ENCODE peak calls at places on chromosome 18, in six cellular contexts. One of them, this sample, is unnamed.
A peak's percentile ranks its signal among the peaks of the same experiment; 100 is the strongest.

GRCh38 chr18:58776084-58776483 is 88.6 kb upstream of the ZNF532 start:
- DNase-seq in heart right ventricle: no peak
- DNase-seq in left ventricle myocardium inferior: no peak
- DNase-seq in OCI-LY7: no peak
- DNase-seq in uterus: no peak
- DNase-seq in astrocyte: no peak
- DNase-seq in this sample: no peak

GRCh38 chr18:12092398-12093229 is 1.0 kb upstream of the ANKRD62 start:
- DNase-seq in uterus: no peak
- DNase-seq in left ventricle myocardium inferior: no peak
- DNase-seq in astrocyte: no peak
- DNase-seq in heart right ventricle: peak; percentile 21
- DNase-seq in OCI-LY7: no peak
- DNase-seq in this sample: no peak

GRCh38 chr18:24913507-24914147 is 438.3 kb downstream of the ZNF521 start:
- DNase-seq in left ventricle myocardium inferior: no peak
- DNase-seq in uterus: no peak
- DNase-seq in OCI-LY7: no peak
- DNase-seq in astrocyte: no peak
- DNase-seq in heart right ventricle: peak; percentile 24
- DNase-seq in this sample: no peak

GRCh38 chr18:69400253-69400975 is at the start of gene DOK6:
- DNase-seq in OCI-LY7: no peak
- DNase-seq in astrocyte: peak; percentile 81
- DNase-seq in heart right ventricle: peak; percentile 67
- DNase-seq in uterus: peak; percentile 20
- DNase-seq in left ventricle myocardium inferior: peak; percentile 66
- DNase-seq in this sample: peak; percentile 19

GRCh38 chr18:73887801-73888200 is 259.8 kb downstream of the FBXO15 start:
- DNase-seq in uterus: no peak
- DNase-seq in heart right ventricle: no peak
- DNase-seq in OCI-LY7: no peak
- DNase-seq in left ventricle myocardium inferior: no peak
- DNase-seq in astrocyte: no peak
- DNase-seq in this sample: no peak

GRCh38 chr18:60064271-60064670 is 164.5 kb downstream of the PMAIP1 start:
- DNase-seq in heart right ventricle: no peak
- DNase-seq in OCI-LY7: no peak
- DNase-seq in left ventricle myocardium inferior: no peak
- DNase-seq in uterus: no peak
- DNase-seq in astrocyte: peak; percentile 15
- DNase-seq in this sample: peak; percentile 50

GRCh38 chr18:50715919-50716318 is 103.9 kb downstream of the MRO start:
- DNase-seq in heart right ventricle: no peak
- DNase-seq in uterus: no peak
- DNase-seq in left ventricle myocardium inferior: no peak
- DNase-seq in astrocyte: no peak
- DNase-seq in OCI-LY7: no peak
- DNase-seq in this sample: no peak

GRCh38 chr18:13800505-13801259 is 23.3 kb upstream of the MC5R start:
- DNase-seq in astrocyte: peak; percentile 25
- DNase-seq in left ventricle myocardium inferior: peak; percentile 62
- DNase-seq in heart right ventricle: peak; percentile 78
- DNase-seq in OCI-LY7: no peak
- DNase-seq in uterus: no peak
- DNase-seq in this sample: peak; percentile 64

GRCh38 chr18:28984731-28985130 is 807.8 kb upstream of the CDH2 start:
- DNase-seq in astrocyte: peak; percentile 51
- DNase-seq in heart right ventricle: no peak
- DNase-seq in uterus: no peak
- DNase-seq in left ventricle myocardium inferior: no peak
- DNase-seq in OCI-LY7: no peak
- DNase-seq in this sample: no peak

GRCh38 chr18:76859474-76860339 is 37.4 kb downstream of the ZNF236 start:
- DNase-seq in uterus: no peak
- DNase-seq in OCI-LY7: no peak
- DNase-seq in left ventricle myocardium inferior: no peak
- DNase-seq in astrocyte: no peak
- DNase-seq in heart right ventricle: no peak
- DNase-seq in this sample: no peak

GRCh38 chr18:45777393-45777792 is 48.1 kb upstream of the SIGLEC15 start:
- DNase-seq in left ventricle myocardium inferior: no peak
- DNase-seq in astrocyte: peak; percentile 95
- DNase-seq in uterus: no peak
- DNase-seq in OCI-LY7: no peak
- DNase-seq in heart right ventricle: no peak
- DNase-seq in this sample: no peak

GRCh38 chr18:80200932-80201672 is 46.2 kb downstream of the PARD6G start:
- DNase-seq in uterus: no peak
- DNase-seq in heart right ventricle: no peak
- DNase-seq in OCI-LY7: no peak
- DNase-seq in astrocyte: no peak
- DNase-seq in left ventricle myocardium inferior: no peak
- DNase-seq in this sample: no peak

GRCh38 chr18:31612124-31612523 is 20.4 kb downstream of the TTR start:
- DNase-seq in uterus: no peak
- DNase-seq in left ventricle myocardium inferior: no peak
- DNase-seq in OCI-LY7: no peak
- DNase-seq in astrocyte: peak; percentile 15
- DNase-seq in heart right ventricle: peak; percentile 27
- DNase-seq in this sample: no peak

GRCh38 chr18:21163647-21164625 is 52.3 kb upstream of the ROCK1 start:
- DNase-seq in OCI-LY7: no peak
- DNase-seq in astrocyte: peak; percentile 84
- DNase-seq in heart right ventricle: no peak
- DNase-seq in uterus: no peak
- DNase-seq in left ventricle myocardium inferior: no peak
- DNase-seq in this sample: peak; percentile 37

GRCh38 chr18:51614967-51615571 is 417.6 kb upstream of the MEX3C start:
- DNase-seq in uterus: peak; percentile 15
- DNase-seq in astrocyte: peak; percentile 26
- DNase-seq in left ventricle myocardium inferior: no peak
- DNase-seq in OCI-LY7: no peak
- DNase-seq in heart right ventricle: no peak
- DNase-seq in this sample: peak; percentile 95

GRCh38 chr18:35618289-35618688 is 36.7 kb downstream of the GALNT1 start:
- DNase-seq in uterus: no peak
- DNase-seq in left ventricle myocardium inferior: no peak
- DNase-seq in astrocyte: no peak
- DNase-seq in heart right ventricle: no peak
- DNase-seq in OCI-LY7: no peak
- DNase-seq in this sample: no peak

GRCh38 chr18:35618703-35619102 is 37.2 kb downstream of the GALNT1 start:
- DNase-seq in OCI-LY7: no peak
- DNase-seq in uterus: no peak
- DNase-seq in astrocyte: no peak
- DNase-seq in heart right ventricle: no peak
- DNase-seq in left ventricle myocardium inferior: no peak
- DNase-seq in this sample: no peak

GRCh38 chr18:35616074-35616473 is 34.5 kb downstream of the GALNT1 start:
- DNase-seq in left ventricle myocardium inferior: no peak
- DNase-seq in uterus: no peak
- DNase-seq in heart right ventricle: no peak
- DNase-seq in OCI-LY7: no peak
- DNase-seq in astrocyte: no peak
- DNase-seq in this sample: no peak

GRCh38 chr18:35617865-35618264 is 36.3 kb downstream of the GALNT1 start:
- DNase-seq in OCI-LY7: no peak
- DNase-seq in heart right ventricle: no peak
- DNase-seq in astrocyte: no peak
- DNase-seq in uterus: no peak
- DNase-seq in left ventricle myocardium inferior: no peak
- DNase-seq in this sample: no peak

DNA sequence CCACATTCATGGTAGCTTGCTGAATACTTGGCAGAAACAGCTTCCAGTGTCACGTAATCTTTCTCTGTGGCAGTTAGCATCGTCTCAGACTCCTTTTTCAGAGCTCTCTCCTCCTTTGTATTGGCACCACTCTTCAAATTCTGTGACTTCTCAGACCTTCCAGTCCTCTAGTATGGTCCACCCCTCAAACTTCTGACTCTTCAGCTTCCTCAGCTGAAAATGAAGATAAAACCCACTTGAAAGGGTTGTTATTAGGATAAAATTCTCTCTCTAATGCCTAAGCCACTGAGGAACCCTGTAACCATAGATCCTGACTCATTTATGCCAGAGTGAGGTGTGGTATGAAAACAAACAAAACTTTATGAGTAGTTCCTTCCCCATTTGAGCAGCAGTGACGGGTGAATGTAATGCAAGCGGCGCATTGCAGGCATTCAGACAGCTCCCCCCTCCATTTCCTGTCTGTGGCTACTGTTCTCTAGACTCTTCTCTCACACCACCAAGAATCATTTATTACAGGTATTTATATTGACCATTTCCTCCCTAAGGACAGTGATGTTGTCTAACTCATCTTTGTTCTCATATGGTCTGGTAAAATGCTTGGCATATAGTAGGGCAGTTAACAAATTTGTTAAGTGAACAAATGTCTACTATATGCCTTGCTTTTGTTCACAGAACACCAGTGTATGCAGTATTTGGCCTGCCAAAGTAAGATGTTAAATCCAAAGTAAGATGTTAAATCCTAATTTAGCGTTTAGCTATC is 35.3 kb downstream of the GALNT1 start:
- DNase-seq in OCI-LY7: peak; percentile 70
- DNase-seq in astrocyte: peak; percentile 95
- DNase-seq in left ventricle myocardium inferior: no peak
- DNase-seq in uterus: no peak
- DNase-seq in heart right ventricle: no peak
- DNase-seq in this sample: peak; percentile 69
- H3K4me1 ChIP-seq in OCI-LY7: peaks cover 26% of the 10 kb centered on the region
- H3K4me1 ChIP-seq in astrocyte: peaks cover 30% of the 10 kb centered on the region
- H3K4me1 ChIP-seq in left ventricle myocardium inferior: peaks cover 66% of the 10 kb centered on the region
- H3K4me1 ChIP-seq in uterus: no peaks in the 10 kb centered on the region
- H3K4me1 ChIP-seq in heart right ventricle: peaks cover 41% of the 10 kb centered on the region
- H3K4me1 ChIP-seq in this sample: peaks cover 6% of the 10 kb centered on the region

GRCh38 chr18:34957864-34958259 is 83.4 kb upstream of the MAPRE2 start:
- DNase-seq in left ventricle myocardium inferior: no peak
- DNase-seq in OCI-LY7: no peak
- DNase-seq in astrocyte: no peak
- DNase-seq in heart right ventricle: no peak
- DNase-seq in uterus: no peak
- DNase-seq in this sample: no peak
- H3K27ac ChIP-seq in left ventricle myocardium inferior: peak overlapping the region; percentile 74
- H3K27ac ChIP-seq in OCI-LY7: no peak overlapping the region
- H3K27ac ChIP-seq in astrocyte: no peak overlapping the region
- H3K27ac ChIP-seq in heart right ventricle: peak overlapping the region; percentile 37
- H3K27ac ChIP-seq in uterus: no peak overlapping the region
- H3K27ac ChIP-seq in this sample: no peak overlapping the region

GRCh38 chr18:49339146-49339545 is 121.3 kb downstream of the DYM start:
- DNase-seq in heart right ventricle: no peak
- DNase-seq in astrocyte: no peak
- DNase-seq in uterus: no peak
- DNase-seq in left ventricle myocardium inferior: no peak
- DNase-seq in OCI-LY7: no peak
- DNase-seq in this sample: no peak

GRCh38 chr18:49332679-49333078 is 127.8 kb downstream of the DYM start:
- DNase-seq in astrocyte: no peak
- DNase-seq in uterus: no peak
- DNase-seq in heart right ventricle: no peak
- DNase-seq in OCI-LY7: no peak
- DNase-seq in left ventricle myocardium inferior: no peak
- DNase-seq in this sample: no peak

GRCh38 chr18:49340446-49340845 is 120.0 kb downstream of the DYM start:
- DNase-seq in heart right ventricle: no peak
- DNase-seq in uterus: no peak
- DNase-seq in astrocyte: peak; percentile 91
- DNase-seq in left ventricle myocardium inferior: no peak
- DNase-seq in OCI-LY7: no peak
- DNase-seq in this sample: peak; percentile 25

DNA sequence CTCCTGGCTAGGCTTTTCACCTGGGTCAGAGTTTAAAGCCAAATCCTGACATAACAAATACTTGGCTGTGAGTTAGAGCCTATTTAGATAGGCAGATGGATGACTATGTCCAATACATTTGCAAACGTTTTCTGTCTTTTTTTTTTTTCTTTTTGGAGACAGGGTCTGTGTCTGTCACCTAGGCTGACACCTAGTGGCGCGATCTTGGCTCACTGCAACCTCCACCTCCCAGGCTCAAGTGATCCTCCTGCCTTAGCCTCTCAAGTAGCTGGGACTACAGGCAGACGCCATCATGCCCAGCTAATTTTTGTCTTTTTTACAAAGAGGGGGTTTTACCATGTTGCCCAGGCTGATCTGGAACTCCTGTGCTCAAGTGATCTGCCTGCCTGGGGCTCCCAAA is 124.8 kb downstream of the DYM start:
- DNase-seq in OCI-LY7: peak; percentile 8
- DNase-seq in left ventricle myocardium inferior: no peak
- DNase-seq in astrocyte: no peak
- DNase-seq in uterus: no peak
- DNase-seq in heart right ventricle: no peak
- DNase-seq in this sample: no peak
- TF ChIP-seq CTCF in OCI-LY7: peak; percentile 58
- TF ChIP-seq CTCF in left ventricle myocardium inferior: peak; percentile 9
- TF ChIP-seq CTCF in astrocyte: no peak
- TF ChIP-seq CTCF in uterus: no peak
- TF ChIP-seq CTCF in heart right ventricle: no peak
- TF ChIP-seq CTCF in this sample: peak; percentile 39

GRCh38 chr18:75221902-75222301 is 11.3 kb downstream of the TSHZ1 start:
- DNase-seq in uterus: no peak
- DNase-seq in OCI-LY7: no peak
- DNase-seq in heart right ventricle: no peak
- DNase-seq in left ventricle myocardium inferior: no peak
- DNase-seq in astrocyte: no peak
- DNase-seq in this sample: no peak
- H3K4me1 ChIP-seq in uterus: no peaks in the 10 kb centered on the region
- H3K4me1 ChIP-seq in OCI-LY7: no peaks in the 10 kb centered on the region
- H3K4me1 ChIP-seq in heart right ventricle: peaks cover 65% of the 10 kb centered on the region
- H3K4me1 ChIP-seq in left ventricle myocardium inferior: peaks cover 82% of the 10 kb centered on the region
- H3K4me1 ChIP-seq in astrocyte: peaks cover 10% of the 10 kb centered on the region
- H3K4me1 ChIP-seq in this sample: peaks cover 32% of the 10 kb centered on the region

GRCh38 chr18:54608008-54608642 is 17.1 kb downstream of the DYNAP start:
- DNase-seq in left ventricle myocardium inferior: no peak
- DNase-seq in OCI-LY7: no peak
- DNase-seq in uterus: no peak
- DNase-seq in heart right ventricle: no peak
- DNase-seq in astrocyte: peak; percentile 34
- DNase-seq in this sample: peak; percentile 37

GRCh38 chr18:54607213-54607934 is 16.3 kb downstream of the DYNAP start:
- DNase-seq in OCI-LY7: no peak
- DNase-seq in heart right ventricle: no peak
- DNase-seq in astrocyte: peak; percentile 46
- DNase-seq in left ventricle myocardium inferior: no peak
- DNase-seq in uterus: no peak
- DNase-seq in this sample: peak; percentile 22

GRCh38 chr18:54611819-54612218 is 20.8 kb downstream of the DYNAP start:
- DNase-seq in OCI-LY7: no peak
- DNase-seq in heart right ventricle: no peak
- DNase-seq in left ventricle myocardium inferior: no peak
- DNase-seq in uterus: no peak
- DNase-seq in astrocyte: no peak
- DNase-seq in this sample: no peak

GRCh38 chr18:54604211-54604610 is 13.2 kb downstream of the DYNAP start:
- DNase-seq in uterus: no peak
- DNase-seq in astrocyte: no peak
- DNase-seq in OCI-LY7: no peak
- DNase-seq in left ventricle myocardium inferior: no peak
- DNase-seq in heart right ventricle: no peak
- DNase-seq in this sample: no peak

GRCh38 chr18:54606835-54607212 is 15.8 kb downstream of the DYNAP start:
- DNase-seq in uterus: no peak
- DNase-seq in left ventricle myocardium inferior: no peak
- DNase-seq in OCI-LY7: no peak
- DNase-seq in heart right ventricle: no peak
- DNase-seq in astrocyte: no peak
- DNase-seq in this sample: no peak
- H3K27ac ChIP-seq in uterus: no peak overlapping the region
- H3K27ac ChIP-seq in left ventricle myocardium inferior: no peak overlapping the region
- H3K27ac ChIP-seq in OCI-LY7: no peak overlapping the region
- H3K27ac ChIP-seq in heart right ventricle: no peak overlapping the region
- H3K27ac ChIP-seq in astrocyte: no peak overlapping the region
- H3K27ac ChIP-seq in this sample: no peak overlapping the region

This sample was measured in foreskin keratinocyte.